ENCODE peak calls at places on chromosomes 7 and 10, in five cellular contexts. H, C, K, Q and M are unnamed samples.

GRCh38 chr10:3926675-3927525 is 141.9 kb upstream of the KLF6 start:
- DNase-seq in H (no peak), C (no peak), K (peak), Q (no peak), M (no peak)

GRCh38 chr10:46077141-46077554 is 31.1 kb upstream of the MSMB start:
- DNase-seq in H (no peak), C (no peak), K (no peak), Q (no peak), M (no peak)

GRCh38 chr7:13687500-13687899 is 302.0 kb downstream of the ETV1 start:
- DNase-seq in H (no peak), C (no peak), K (no peak), Q (no peak), M (no peak)

GRCh38 chr10:84217746-84218145 is 7.6 kb downstream of the LRIT2 start:
- DNase-seq in H (no peak), C (no peak), K (no peak), Q (no peak), M (no peak)

GRCh38 chr7:36707922-36708321 is 16.4 kb downstream of the AOAH start:
- DNase-seq in H (no peak), C (no peak), K (no peak), Q (no peak), M (no peak)

GRCh38 chr7:74405191-74405898 is 48.4 kb upstream of the GTF2IRD1 start:
- DNase-seq in H (peak), C (peak), K (no peak), Q (no peak), M (peak)

GRCh38 chr7:108001759-108002725 is 919 bp downstream of the LAMB1 start:
- DNase-seq in H (peak), C (peak), K (no peak), Q (no peak), M (no peak)

GRCh38 chr7:103632972-103633371 is 187.0 kb upstream of the SLC26A5 start:
- DNase-seq in H (no peak), C (no peak), K (peak), Q (no peak), M (no peak)

GRCh38 chr7:106462365-106462859 is 177.6 kb upstream of the NAMPT start:
- DNase-seq in H (peak), C (no peak), K (no peak), Q (no peak), M (no peak)

GRCh38 chr7:110841840-110842579 is 248.9 kb upstream of the LRRN3 start:
- DNase-seq in H (peak), C (no peak), K (no peak), Q (no peak), M (no peak)

GRCh38 chr10:79282388-79282787 is 64.9 kb upstream of the PPIF start:
- DNase-seq in H (no peak), C (no peak), K (no peak), Q (no peak), M (no peak)
- H3K9ac ChIP-seq in H (no peak), C (no peak), K (no peak), Q (no peak), M (no peak)

GRCh38 chr10:7409045-7409731 is 1.6 kb downstream of the SFMBT2 start:
- DNase-seq in H (peak), C (no peak), K (no peak), Q (no peak), M (peak)

GRCh38 chr10:7406712-7407333 is 4.0 kb downstream of the SFMBT2 start:
- DNase-seq in H (peak), C (no peak), K (no peak), Q (no peak), M (peak)

GRCh38 chr10:7408494-7409044 is 2.3 kb downstream of the SFMBT2 start:
- DNase-seq in H (peak), C (no peak), K (no peak), Q (no peak), M (peak)

GRCh38 chr10:7408003-7408493 is 2.8 kb downstream of the SFMBT2 start:
- DNase-seq in H (peak), C (no peak), K (peak), Q (no peak), M (peak)

GRCh38 chr10:7407368-7408002 is 3.3 kb downstream of the SFMBT2 start:
- DNase-seq in H (peak), C (no peak), K (no peak), Q (no peak), M (peak)
- H3K9ac ChIP-seq in H (no peak), C (peak), K (peak), Q (no peak), M (peak)

DNA sequence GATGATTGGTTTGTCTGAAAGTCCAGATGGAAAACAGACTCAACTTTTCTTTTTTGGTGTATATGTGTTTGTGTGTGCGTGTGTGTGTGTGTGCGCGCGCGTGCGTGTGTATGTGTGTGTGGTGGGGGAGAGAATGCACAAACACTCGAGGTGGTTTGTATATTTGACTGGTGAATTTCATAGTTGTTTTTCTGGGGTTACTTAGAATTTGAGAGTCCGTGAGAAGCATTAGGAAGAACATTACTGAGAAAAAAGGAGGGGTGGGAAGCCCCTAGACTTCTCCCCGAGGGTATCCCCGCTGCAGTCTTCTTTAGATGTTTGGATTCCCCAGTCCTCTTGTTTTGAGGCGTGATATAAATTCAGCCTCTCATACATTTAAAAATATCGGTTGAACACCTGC is 6.0 kb downstream of the CAMK1D start:
- DNase-seq in H (no peak), C (no peak), K (no peak), Q (no peak), M (no peak)
- H3K9ac ChIP-seq in H (no peak), C (no peak), K (no peak), Q (no peak), M (no peak)

DNA sequence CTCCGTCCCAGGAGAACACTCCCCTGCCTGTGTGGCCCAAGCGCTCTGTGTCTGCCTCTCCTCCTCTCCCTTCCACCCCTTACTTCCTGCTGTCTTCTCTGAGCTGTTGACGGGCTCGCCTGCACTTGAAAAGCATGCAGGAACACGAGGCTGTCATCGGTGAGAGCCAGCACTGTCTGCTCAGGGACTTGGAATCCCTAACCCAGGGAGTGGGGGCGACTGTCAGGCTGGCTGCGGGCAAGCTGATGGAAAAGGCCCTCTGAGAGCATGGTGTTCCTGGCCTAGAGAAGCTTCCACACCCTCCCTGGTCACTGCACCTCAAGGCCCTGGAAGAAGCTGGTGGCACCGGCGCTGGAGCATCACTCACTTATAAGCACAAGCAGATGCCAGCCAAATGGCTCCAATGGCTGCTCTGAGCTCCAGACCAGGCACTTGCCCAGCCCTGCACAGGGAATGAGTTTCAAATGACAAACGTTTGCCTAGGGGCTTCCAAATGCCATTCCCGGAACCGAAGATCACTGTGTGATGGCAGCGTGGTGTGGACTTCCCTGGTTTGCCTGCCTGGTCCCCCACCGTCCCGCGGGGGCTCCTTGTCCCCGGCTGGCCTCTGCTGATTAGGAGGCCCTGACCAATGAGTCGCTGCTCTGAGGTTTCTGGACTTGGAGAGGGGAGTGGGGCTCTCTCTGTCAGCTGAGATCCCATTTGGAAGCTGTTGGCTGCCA is 56.7 kb upstream of the EBF3 start:
- DNase-seq in H (no peak), C (no peak), K (no peak), Q (no peak), M (peak)
- H3K9ac ChIP-seq in H (no peak), C (no peak), K (no peak), Q (no peak), M (no peak)